ENCODE peak calls at places on chromosomes 5 and 9, in nine cellular contexts. D is cardiac muscle cell; O is sciatic nerve; B is stimulated activated CD4-positive, alpha-beta T cell treated with anti-CD3 and anti-CD28 coated beads, Interleukin-1b, Interleukin-23, amount 100 ng/mL, for 48 hours; S is M059J; V is GM12865; E is caudate nucleus; M is amniotic stem cell; W is HFFc6. Z is an unnamed sample.

GRCh38 chr9:117916291-117916690 is 212.1 kb downstream of the TLR4 start:
- DNase-seq in D (no peak), O (no peak), B (no peak), S (no peak), V (no peak), E (no peak), M (no peak), W (no peak), Z (no peak)

GRCh38 chr5:124746916-124747769 is 704 bp upstream of the ZNF608 start:
- DNase-seq in D (peak), O (peak), B (no peak), S (peak), V (peak), E (peak), M (no peak), W (no peak), Z (peak)

GRCh38 chr5:141345327-141345726 is 1.7 kb downstream of the PCDHGA3 start:
- DNase-seq in D (no peak), O (no peak), B (no peak), S (no peak), V (no peak), E (no peak), M (no peak), W (no peak), Z (no peak)

GRCh38 chr5:31469886-31470285 is 62.0 kb downstream of the DROSHA start:
- DNase-seq in D (no peak), O (no peak), B (no peak), S (no peak), V (no peak), E (no peak), M (no peak), W (no peak), Z (no peak)

GRCh38 chr9:5375790-5376477 is 36.3 kb upstream of the RLN1 start:
- DNase-seq in D (no peak), O (no peak), B (no peak), S (peak), V (no peak), E (no peak), M (no peak), W (no peak), Z (no peak)

GRCh38 chr5:120454094-120454798 is 9.9 kb upstream of the PRR16 start:
- DNase-seq in D (peak), O (no peak), B (no peak), S (peak), V (no peak), E (no peak), M (peak), W (peak), Z (no peak)

GRCh38 chr5:137287564-137287963 is 211.6 kb downstream of the SPOCK1 start:
- DNase-seq in D (no peak), O (no peak), B (no peak), S (no peak), V (no peak), E (no peak), M (no peak), W (no peak), Z (no peak)

GRCh38 chr9:20988061-20988460 is 43.4 kb downstream of the HACD4 start:
- DNase-seq in D (no peak), O (no peak), B (no peak), S (no peak), V (no peak), E (no peak), M (no peak), W (no peak), Z (no peak)

GRCh38 chr5:87095787-87096186 is 171.9 kb upstream of the RASA1 start:
- DNase-seq in D (no peak), O (no peak), B (no peak), S (no peak), V (no peak), E (no peak), M (no peak), W (no peak), Z (no peak)

Z was measured in nephron progenitor cell.